ENCODE peak calls at places on chromosomes 2 and 18, in six cellular contexts. S, W, M, H, D and G are unnamed samples. For H3F3A and H4K20me1, the result is how much of the 10 kb centered on the place peaks cover.

GRCh38 chr2:136168605-136169210 is 50.8 kb upstream of the CXCR4 start:
- DNase-seq in S (no peak), W (no peak), M (no peak), H (no peak), D (no peak), G (peak)

GRCh38 chr2:74548919-74549684 is 4.6 kb downstream of the LOXL3 start:
- DNase-seq in S (peak), W (no peak), M (peak), H (peak), D (peak), G (peak)

GRCh38 chr18:45526120-45526841 is 89.0 kb upstream of the SLC14A2 start:
- DNase-seq in S (no peak), W (no peak), M (no peak), H (no peak), D (peak), G (no peak)

GRCh38 chr2:144519934-144520717 is at the start of gene ZEB2:
- DNase-seq in S (peak), W (no peak), M (peak), H (no peak), D (peak), G (peak)

GRCh38 chr2:169979025-169979424 is 151.8 kb downstream of the UBR3 start:
- DNase-seq in S (no peak), W (no peak), M (no peak), H (no peak), D (no peak), G (no peak)

GRCh38 chr2:170525566-170525900 is 189.6 kb upstream of the SP5 start:
- DNase-seq in S (peak), W (no peak), M (no peak), H (peak), D (no peak), G (no peak)

GRCh38 chr2:198890490-198890889 is 567.2 kb downstream of the SATB2 start:
- DNase-seq in S (no peak), W (no peak), M (no peak), H (no peak), D (no peak), G (no peak)

GRCh38 chr18:68436485-68436884 is 278.4 kb downstream of the TMX3 start:
- DNase-seq in S (peak), W (no peak), M (no peak), H (no peak), D (no peak), G (no peak)

GRCh38 chr2:31197669-31198068 is 19.6 kb downstream of the CAPN14 start:
- DNase-seq in S (no peak), W (no peak), M (no peak), H (no peak), D (no peak), G (no peak)

GRCh38 chr18:79905993-79906392 is 45.5 kb downstream of the SLC66A2 start:
- DNase-seq in S (no peak), W (no peak), M (no peak), H (no peak), D (no peak), G (no peak)

GRCh38 chr2:12501469-12502147 is 215.1 kb upstream of the TRIB2 start:
- DNase-seq in S (peak), W (peak), M (no peak), H (no peak), D (no peak), G (no peak)

GRCh38 chr2:117917223-117917917 is 96.5 kb downstream of the CCDC93 start:
- DNase-seq in S (peak), W (no peak), M (peak), H (no peak), D (no peak), G (peak)
- TF ChIP-seq CTCF in S (peak), W (no peak), M (peak), H (no peak), D (peak), G (peak)

GRCh38 chr18:4755848-4756247 is 300.7 kb upstream of the DLGAP1 start:
- DNase-seq in S (no peak), W (no peak), M (no peak), H (no peak), D (no peak), G (no peak)

GRCh38 chr18:4748975-4749374 is 293.9 kb upstream of the DLGAP1 start:
- DNase-seq in S (no peak), W (no peak), M (no peak), H (no peak), D (no peak), G (no peak)

GRCh38 chr18:4750392-4751346 is 295.6 kb upstream of the DLGAP1 start:
- DNase-seq in S (no peak), W (no peak), M (no peak), H (no peak), D (no peak), G (no peak)

DNA sequence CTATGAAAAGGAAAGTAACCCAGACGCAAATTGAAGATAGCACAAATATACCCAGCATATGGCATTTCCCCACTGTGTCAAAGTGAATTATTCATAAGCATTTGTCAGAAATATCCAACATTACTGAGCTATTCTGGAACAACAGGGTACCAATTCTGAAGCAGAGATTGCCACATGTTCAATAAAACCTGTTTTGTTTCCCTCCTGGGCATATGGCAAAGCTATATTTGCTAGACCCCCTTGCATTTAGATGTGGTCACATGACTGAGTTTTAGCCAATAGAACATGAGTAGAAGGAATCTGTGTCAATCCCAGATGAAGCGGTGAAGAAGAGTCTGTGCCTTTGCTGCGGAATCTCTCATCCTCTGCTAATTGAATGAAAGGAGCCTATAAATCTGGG is 296.4 kb upstream of the DLGAP1 start:
- DNase-seq in S (no peak), W (no peak), M (no peak), H (no peak), D (no peak), G (no peak)
- H3F3A ChIP-seq in S (under half), W (under half), M (under half), H (under half), D (under half), G (under half)

GRCh38 chr2:101777337-101777736 is 79.8 kb downstream of the MAP4K4 start:
- DNase-seq in S (no peak), W (no peak), M (no peak), H (no peak), D (no peak), G (no peak)

GRCh38 chr2:101776172-101777043 is 78.9 kb downstream of the MAP4K4 start:
- DNase-seq in S (no peak), W (no peak), M (peak), H (no peak), D (no peak), G (peak)

GRCh38 chr2:101779652-101780051 is 82.1 kb downstream of the MAP4K4 start:
- DNase-seq in S (no peak), W (no peak), M (no peak), H (no peak), D (no peak), G (no peak)

GRCh38 chr2:101779190-101779589 is 81.7 kb downstream of the MAP4K4 start:
- DNase-seq in S (peak), W (no peak), M (no peak), H (no peak), D (no peak), G (no peak)

GRCh38 chr2:101778102-101778501 is 80.6 kb downstream of the MAP4K4 start:
- DNase-seq in S (no peak), W (no peak), M (no peak), H (no peak), D (no peak), G (no peak)
- H4K20me1 ChIP-seq in S (half or more), W (under half), M (under half), H (half or more), D (half or more), G (half or more)

DNA sequence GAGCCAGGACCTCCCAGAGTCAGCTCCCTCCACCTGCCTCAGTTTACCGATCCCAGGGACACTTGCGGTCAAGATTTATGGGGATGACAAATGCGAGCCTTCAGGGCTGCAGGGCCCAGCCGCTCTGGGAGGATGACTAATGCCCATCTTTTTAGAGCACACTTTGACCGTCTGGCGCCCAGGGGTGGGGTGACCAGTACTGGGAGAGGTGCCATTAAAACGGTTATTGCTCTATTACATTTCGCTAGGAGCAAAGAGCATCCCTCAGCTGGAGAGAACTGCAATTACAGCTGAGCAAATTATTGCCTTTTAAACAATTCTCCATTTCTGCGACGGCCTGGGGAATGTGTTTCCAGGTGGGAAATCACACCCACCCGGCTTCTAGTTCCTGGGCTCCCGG is 42.6 kb upstream of the HPCAL1 start:
- DNase-seq in S (peak), W (no peak), M (no peak), H (no peak), D (no peak), G (no peak)
- TF ChIP-seq CTCF in S (peak), W (no peak), M (no peak), H (no peak), D (no peak), G (no peak)

DNA sequence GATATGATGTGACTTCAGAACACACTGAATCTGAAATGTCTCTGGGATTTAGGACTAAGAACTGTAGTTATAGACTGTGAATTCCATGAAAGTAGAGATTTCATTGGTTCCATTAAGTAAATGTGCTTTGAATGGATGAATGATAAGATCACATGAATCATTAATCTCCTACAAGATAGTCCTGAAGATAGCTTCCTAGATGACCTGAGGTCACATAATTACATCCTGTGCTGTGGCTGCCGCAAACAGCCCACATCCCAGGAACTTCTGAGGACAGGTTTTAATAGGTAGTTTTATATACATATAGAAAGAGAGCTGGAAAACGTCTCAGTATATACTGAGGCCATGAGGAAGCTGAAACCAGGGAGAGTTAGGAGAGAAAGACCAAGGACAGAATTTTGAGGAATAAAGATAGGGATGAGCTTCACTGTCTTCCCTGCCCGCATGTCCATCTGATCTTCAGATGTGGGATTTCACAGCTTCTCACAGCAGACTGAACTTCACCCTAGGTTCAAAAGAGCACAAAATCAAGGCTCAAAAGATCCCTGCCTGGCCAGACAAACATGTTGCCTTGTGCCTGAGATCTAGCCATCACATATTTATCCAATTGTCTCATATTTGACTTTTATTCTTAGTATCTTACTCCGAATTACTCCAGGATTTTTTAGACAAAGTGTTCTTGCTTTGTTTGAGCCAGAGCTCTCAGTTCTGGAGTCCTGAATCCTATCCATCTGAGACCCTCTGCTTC is 188.2 kb downstream of the IRS1 start:
- DNase-seq in S (peak), W (no peak), M (no peak), H (no peak), D (no peak), G (no peak)
- H3F3A ChIP-seq in S (under half), W (under half), M (under half), H (under half), D (under half), G (under half)

GRCh38 chr18:50429207-50429948 is 54.5 kb downstream of the SKA1 start:
- DNase-seq in S (peak), W (peak), M (peak), H (no peak), D (peak), G (peak)

GRCh38 chr18:50428531-50429206 is 53.8 kb downstream of the SKA1 start:
- DNase-seq in S (no peak), W (no peak), M (no peak), H (no peak), D (peak), G (no peak)

GRCh38 chr18:50424877-50425690 is 50.2 kb downstream of the SKA1 start:
- DNase-seq in S (no peak), W (no peak), M (no peak), H (no peak), D (no peak), G (no peak)

GRCh38 chr18:50432915-50433314 is 58.1 kb downstream of the SKA1 start:
- DNase-seq in S (peak), W (no peak), M (no peak), H (no peak), D (no peak), G (no peak)

GRCh38 chr18:50427896-50428295 is 53.0 kb downstream of the SKA1 start:
- DNase-seq in S (no peak), W (no peak), M (no peak), H (no peak), D (no peak), G (no peak)
- H4K20me1 ChIP-seq in S (under half), W (under half), M (under half), H (under half), D (under half), G (under half)

GRCh38 chr18:22558945-22559385 is 141.2 kb upstream of the CTAGE1 start:
- DNase-seq in S (peak), W (no peak), M (peak), H (peak), D (peak), G (peak)

GRCh38 chr18:22560283-22560627 is 142.5 kb upstream of the CTAGE1 start:
- DNase-seq in S (no peak), W (no peak), M (no peak), H (no peak), D (no peak), G (no peak)

GRCh38 chr18:22560797-22561196 is 143.1 kb upstream of the CTAGE1 start:
- DNase-seq in S (no peak), W (no peak), M (no peak), H (no peak), D (no peak), G (no peak)

GRCh38 chr18:22557160-22557941 is 139.6 kb upstream of the CTAGE1 start:
- DNase-seq in S (no peak), W (no peak), M (peak), H (no peak), D (no peak), G (peak)

DNA sequence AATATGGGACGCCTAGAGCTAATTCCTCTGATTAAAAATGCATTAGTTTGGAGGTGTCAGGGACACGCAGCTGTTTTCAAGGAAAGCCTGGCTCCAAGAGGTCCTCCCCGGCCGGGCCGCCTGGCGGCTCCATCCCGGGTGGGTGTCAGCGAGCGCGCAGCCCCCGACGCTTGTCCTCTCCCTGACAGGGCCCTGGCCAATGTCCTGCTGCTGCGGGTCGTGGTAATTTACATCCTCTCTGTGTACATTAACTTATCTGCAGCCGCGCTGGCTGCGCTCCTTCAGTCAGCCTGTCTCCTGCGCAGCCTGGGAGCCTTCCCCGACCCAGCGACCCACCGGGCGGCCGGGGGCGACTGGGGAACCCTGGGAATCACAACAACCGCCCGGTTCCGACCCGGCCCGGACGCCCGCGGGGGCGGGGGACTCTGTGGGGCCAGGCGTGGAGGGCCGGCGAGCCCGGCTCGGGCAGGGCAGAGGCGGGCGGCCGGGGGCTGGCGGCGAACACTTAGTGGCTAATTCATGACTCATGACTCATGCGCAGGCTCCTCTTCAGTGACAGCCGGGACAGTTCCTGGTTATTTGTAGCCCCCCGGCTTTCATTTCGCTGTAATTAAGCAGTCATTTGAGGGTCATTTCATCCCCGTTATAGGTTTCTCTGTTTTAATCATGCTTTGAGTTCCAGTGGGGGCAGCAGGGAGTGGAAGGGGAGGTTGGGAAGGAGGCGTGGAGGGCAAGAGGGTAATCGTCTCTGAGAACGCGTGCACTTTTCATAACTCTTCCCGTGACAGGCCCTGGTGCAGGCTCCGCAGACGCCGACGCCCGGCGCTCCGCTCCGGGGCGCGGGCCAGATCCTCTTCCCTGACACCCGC is 141.9 kb upstream of the CTAGE1 start:
- DNase-seq in S (peak), W (peak), M (peak), H (peak), D (peak), G (peak)
- TF ChIP-seq CTCF in S (no peak), W (no peak), M (no peak), H (no peak), D (no peak), G (no peak)

GRCh38 chr2:215900865-215901264 is 112.5 kb downstream of the MREG start:
- DNase-seq in S (no peak), W (peak), M (no peak), H (no peak), D (no peak), G (no peak)
- H3F3A ChIP-seq in S (under half), W (under half), M (under half), H (under half), D (under half), G (under half)

GRCh38 chr2:107592225-107592624 is 234.5 kb upstream of the RGPD4 start:
- DNase-seq in S (no peak), W (no peak), M (no peak), H (no peak), D (no peak), G (no peak)

GRCh38 chr2:107602801-107603200 is 223.9 kb upstream of the RGPD4 start:
- DNase-seq in S (no peak), W (no peak), M (no peak), H (no peak), D (no peak), G (no peak)

GRCh38 chr2:107595749-107596148 is 230.9 kb upstream of the RGPD4 start:
- DNase-seq in S (peak), W (no peak), M (peak), H (no peak), D (no peak), G (no peak)

GRCh38 chr2:107591541-107591940 is 235.2 kb upstream of the RGPD4 start:
- DNase-seq in S (no peak), W (no peak), M (no peak), H (no peak), D (no peak), G (no peak)

GRCh38 chr2:107597507-107597906 is 229.2 kb upstream of the RGPD4 start:
- DNase-seq in S (no peak), W (no peak), M (no peak), H (no peak), D (no peak), G (no peak)
- H4K20me1 ChIP-seq in S (under half), W (under half), M (under half), H (under half), D (under half), G (under half)